ENCODE peak calls at places on chromosome 12, in four cellular contexts. T is heart left ventricle, F is omental fat pad, U is pons. M is an unnamed sample.

GRCh38 chr12:3453947-3454675 is 36.9 kb upstream of the PRMT8 start:
- DNase-seq in U (no peak), T (no peak), F (no peak), M (peak; percentile 41)

GRCh38 chr12:120183211-120183631 is 11.3 kb downstream of the GCN1 start:
- DNase-seq in T (no peak), F (no peak), U (no peak), M (no peak)

GRCh38 chr12:56838602-56839488 is 75.7 kb downstream of the HSD17B6 start:
- DNase-seq in F (no peak), U (peak; percentile 2), T (no peak), M (no peak)

GRCh38 chr12:42759622-42760273 is 170.2 kb upstream of the PRICKLE1 start:
- DNase-seq in F (no peak), T (peak; percentile 84), U (no peak), M (no peak)

GRCh38 chr12:125533434-125534029 is 468.3 kb downstream of the AACS start:
- DNase-seq in F (no peak), U (peak; percentile 49), T (peak; percentile 25), M (no peak)

GRCh38 chr12:40197590-40197989 is 27.2 kb upstream of the LRRK2 start:
- DNase-seq in U (no peak), T (no peak), F (no peak), M (no peak)

GRCh38 chr12:108112815-108113556 is 16.1 kb upstream of the WSCD2 start:
- DNase-seq in T (peak; percentile 41), U (no peak), F (no peak), M (no peak)

GRCh38 chr12:51482808-51483532 is 58.3 kb downstream of the SLC4A8 start:
- DNase-seq in F (no peak), U (no peak), T (no peak), M (peak; percentile 59)

GRCh38 chr12:111685322-111685810 is 390 bp downstream of the BRAP start:
- DNase-seq in U (no peak), F (no peak), T (peak; percentile 29), M (no peak)

GRCh38 chr12:124898200-124898950 is 16.1 kb downstream of the UBC start:
- DNase-seq in U (peak; percentile 56), T (no peak), F (no peak), M (peak; percentile 80)

GRCh38 chr12:98741229-98741614 is 96.1 kb downstream of the APAF1 start:
- DNase-seq in F (no peak), T (no peak), U (no peak), M (no peak)

GRCh38 chr12:71415336-71416231 is 24.0 kb upstream of the LGR5 start:
- DNase-seq in U (peak; percentile 83), T (no peak), F (no peak), M (peak; percentile 41)

GRCh38 chr12:128258866-128259555 is 8.0 kb upstream of the TMEM132C start:
- DNase-seq in T (no peak), U (peak; percentile 71), F (no peak), M (no peak)

GRCh38 chr12:117076410-117077372 is 22.5 kb downstream of the TESC start:
- DNase-seq in T (peak; percentile 24), U (no peak), F (no peak), M (peak; percentile 70)

GRCh38 chr12:121894633-121895032 is 6.0 kb downstream of the PSMD9 start:
- DNase-seq in U (peak; percentile 2), F (no peak), T (no peak), M (peak; percentile 29)

GRCh38 chr12:116534341-116535121 is 24.6 kb upstream of the MAP1LC3B2 start:
- DNase-seq in T (no peak), U (peak; percentile 41), F (peak; percentile 29), M (no peak)

GRCh38 chr12:130280226-130280625 is 57.5 kb upstream of the PIWIL1 start:
- DNase-seq in F (no peak), U (peak; percentile 63), T (no peak), M (no peak)

GRCh38 chr12:118544569-118544968 is 168.2 kb downstream of the SUDS3 start:
- DNase-seq in F (no peak), U (no peak), T (no peak), M (no peak)

GRCh38 chr12:48940181-48940580 is 14.9 kb upstream of the FKBP11 start:
- DNase-seq in F (no peak), T (no peak), U (no peak), M (no peak)

GRCh38 chr12:101891462-101891971 is 14.1 kb downstream of the DRAM1 start:
- DNase-seq in T (no peak), F (no peak), U (no peak), M (no peak)

GRCh38 chr12:106885546-106886249 is 70.0 kb upstream of the TMEM263 start:
- DNase-seq in F (no peak), T (no peak), U (no peak), M (no peak)

GRCh38 chr12:71045781-71046180 is 112.0 kb downstream of the TSPAN8 start:
- DNase-seq in F (no peak), U (no peak), T (no peak), M (peak; percentile 35)

GRCh38 chr12:75613981-75614380 is 102.6 kb upstream of the KRR1 start:
- DNase-seq in T (no peak), F (no peak), U (no peak), M (no peak)